ENCODE peak calls at places on chromosomes 5 and 9, in six cellular contexts. U, H, Q, P, G and M are unnamed samples.

GRCh38 chr5:94469889-94470288 is 148.5 kb downstream of the KIAA0825 start:
- DNase-seq in H (no peak), G (no peak), U (peak), Q (no peak), P (no peak), M (no peak)

GRCh38 chr9:111979561-111979960 is 82.9 kb downstream of the UGCG start:
- DNase-seq in G (no peak), Q (no peak), H (no peak), U (no peak), P (no peak), M (no peak)

GRCh38 chr9:12702160-12702758 is 9.1 kb downstream of the TYRP1 start:
- DNase-seq in P (peak), U (no peak), H (no peak), Q (no peak), G (peak), M (peak)

GRCh38 chr5:39178856-39179255 is 40.5 kb downstream of the FYB1 start:
- DNase-seq in U (no peak), H (no peak), P (no peak), Q (no peak), G (no peak), M (no peak)

GRCh38 chr5:110017854-110018253 is 328.1 kb downstream of the MAN2A1 start:
- DNase-seq in P (no peak), H (no peak), Q (no peak), U (no peak), G (no peak), M (no peak)

GRCh38 chr5:80059354-80059980 is 24.3 kb downstream of the THBS4 start:
- DNase-seq in H (no peak), Q (no peak), P (no peak), G (no peak), U (no peak), M (no peak)

GRCh38 chr5:168300377-168301182 is 9.1 kb downstream of the WWC1 start:
- DNase-seq in G (no peak), H (no peak), Q (no peak), P (no peak), U (no peak), M (no peak)

GRCh38 chr5:125484272-125485002 is 738.0 kb upstream of the ZNF608 start:
- DNase-seq in H (no peak), G (peak), P (peak), U (peak), Q (peak), M (peak)

GRCh38 chr9:97740848-97741821 is 44.0 kb upstream of the XPA start:
- DNase-seq in Q (peak), P (no peak), U (no peak), G (peak), H (no peak), M (peak)

GRCh38 chr9:112074250-112075008 is 100.7 kb downstream of the SUSD1 start:
- DNase-seq in Q (no peak), H (peak), P (no peak), U (peak), G (peak), M (peak)

GRCh38 chr5:177496111-177497010 is 1.0 kb downstream of the PDLIM7 start:
- DNase-seq in G (no peak), U (peak), H (no peak), Q (peak), P (peak), M (no peak)

GRCh38 chr5:174329738-174330137 is 284.2 kb downstream of the NSG2 start:
- DNase-seq in U (peak), G (no peak), H (no peak), Q (no peak), P (no peak), M (no peak)

GRCh38 chr9:98764351-98764750 is 32.0 kb downstream of the ANKS6 start:
- DNase-seq in U (no peak), G (no peak), P (no peak), H (no peak), Q (no peak), M (no peak)

GRCh38 chr9:92631452-92632211 is 38.3 kb downstream of the IPPK start:
- DNase-seq in Q (peak), H (no peak), U (no peak), P (no peak), G (peak), M (no peak)

GRCh38 chr9:128006360-128007024 is 25.7 kb upstream of the EEIG1 start:
- DNase-seq in Q (no peak), G (no peak), U (no peak), P (no peak), H (no peak), M (no peak)

GRCh38 chr9:137168907-137169763 is 716 bp downstream of the LRRC26 start:
- DNase-seq in U (no peak), P (peak), G (no peak), Q (no peak), H (no peak), M (peak)

GRCh38 chr9:35293381-35293780 is 131.6 kb downstream of the UNC13B start:
- DNase-seq in P (no peak), U (no peak), H (no peak), Q (no peak), G (no peak), M (no peak)

DNA sequence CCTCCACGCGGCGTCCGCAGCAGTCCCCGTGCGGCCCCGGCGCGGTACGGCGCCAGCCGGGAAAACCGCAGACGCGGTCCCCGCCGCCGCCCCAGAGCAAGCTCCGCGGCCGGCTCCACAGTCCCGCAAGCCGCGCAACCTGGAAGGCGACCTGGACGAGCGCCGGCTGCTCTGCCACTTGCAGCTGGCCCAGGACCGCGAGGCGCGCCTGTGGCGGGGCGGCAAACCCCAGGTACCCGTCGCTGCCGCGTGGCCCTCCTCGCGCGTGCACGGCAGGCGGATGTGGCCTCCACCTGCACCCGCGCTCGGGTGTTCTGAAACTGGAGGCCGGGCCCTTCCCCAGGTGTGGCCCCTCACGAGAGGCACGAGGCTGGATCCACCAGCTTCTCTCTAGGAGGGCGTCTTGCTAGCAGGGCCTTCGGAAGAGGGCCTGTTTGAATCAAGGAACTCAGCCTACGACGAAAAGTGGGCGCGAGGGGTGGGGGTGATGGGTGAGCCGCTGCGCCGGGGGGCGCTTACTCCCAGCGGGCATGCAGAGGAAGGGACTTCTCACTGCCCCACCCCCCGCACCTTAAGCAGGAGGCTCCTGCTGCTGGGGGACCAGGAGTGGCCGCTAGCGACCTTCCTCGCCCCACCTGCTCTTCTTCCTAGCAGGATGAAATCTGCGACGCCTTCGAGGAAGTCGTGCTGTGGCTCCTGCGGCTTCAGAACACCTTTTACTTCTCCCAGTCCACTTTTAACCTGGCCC is 641 bp downstream of the CCNI2 start:
- DNase-seq in H (peak), U (no peak), G (peak), Q (no peak), P (no peak), M (peak)
- H3K4me3 ChIP-seq in H (no peak), U (no peak), G (peak), Q (no peak), P (peak), M (peak)

GRCh38 chr5:164336906-164337305 is 831.5 kb downstream of the MAT2B start:
- DNase-seq in Q (no peak), H (no peak), G (no peak), U (peak), P (no peak), M (no peak)
- H3K4me3 ChIP-seq in Q (no peak), H (no peak), G (no peak), U (no peak), P (no peak), M (no peak)

DNA sequence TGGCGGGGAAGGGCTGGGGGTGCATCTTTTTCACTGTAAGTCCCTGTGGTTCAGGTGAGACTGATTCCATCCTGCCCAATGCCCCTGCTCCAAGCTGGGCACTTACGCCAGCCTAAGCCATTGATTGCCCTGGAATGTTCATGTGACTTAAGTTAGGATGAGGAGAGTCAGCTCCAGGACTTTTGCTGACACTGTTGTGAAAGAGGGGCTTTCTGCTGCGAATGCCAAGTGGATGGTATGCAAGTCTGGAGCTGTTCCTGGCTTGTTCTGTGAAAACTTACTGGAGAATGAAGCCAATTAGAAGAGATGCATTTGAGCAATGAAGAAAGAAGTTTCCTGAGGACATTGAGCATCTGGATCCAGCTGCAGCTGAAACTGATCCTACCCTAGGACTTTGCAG is 61.2 kb upstream of the ZFR start:
- DNase-seq in Q (no peak), G (no peak), H (no peak), P (no peak), U (peak), M (no peak)
- H3K4me3 ChIP-seq in Q (no peak), G (no peak), H (no peak), P (no peak), U (peak), M (no peak)

DNA sequence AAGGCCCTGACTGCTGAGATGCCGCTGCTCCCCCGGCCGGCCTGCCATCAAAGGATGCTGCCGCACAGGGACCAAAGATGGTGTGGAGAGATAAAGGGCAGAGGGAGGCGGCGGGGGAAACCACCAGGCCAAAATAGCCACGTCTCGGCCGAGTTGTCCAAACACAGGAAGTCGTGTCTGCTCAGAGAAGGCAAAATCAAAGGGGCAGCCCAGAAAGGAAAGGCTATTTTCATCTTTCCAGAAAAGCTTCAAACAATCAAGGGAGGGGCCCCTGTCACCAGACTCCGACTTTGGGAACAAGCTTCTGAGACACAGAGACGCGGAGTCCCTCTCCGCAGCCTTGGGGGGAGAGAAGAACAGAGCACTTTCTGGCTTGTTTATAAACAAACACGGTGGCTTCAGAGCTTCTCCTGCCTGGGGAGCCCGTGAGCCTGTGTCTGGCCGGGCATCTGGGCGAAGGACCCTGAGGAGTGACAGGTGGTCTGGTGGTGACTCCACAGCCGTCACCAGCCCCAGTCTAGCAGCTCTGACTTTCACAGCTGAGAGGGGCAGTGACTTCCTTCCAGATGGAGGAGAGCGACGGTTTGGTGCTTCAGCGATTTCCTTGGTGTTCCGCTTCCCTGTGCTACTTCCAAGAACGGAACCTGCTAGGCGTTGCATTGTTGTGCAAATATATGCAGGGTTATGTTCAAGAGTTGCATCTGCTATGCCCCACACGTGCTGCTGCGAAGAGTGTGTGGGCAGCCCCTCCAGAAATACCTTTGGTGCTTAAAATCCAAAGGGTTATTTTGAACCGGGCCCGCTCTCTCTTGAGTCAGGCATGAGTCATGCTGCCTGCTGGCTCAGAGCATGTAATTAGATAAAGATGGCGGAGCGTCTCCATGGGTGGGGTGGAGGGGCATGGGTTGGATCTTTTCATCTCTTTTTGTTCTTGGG is 24.0 kb downstream of the ADAMTSL2 start:
- DNase-seq in U (peak), Q (no peak), P (peak), G (no peak), H (no peak), M (no peak)
- H3K4me3 ChIP-seq in U (peak), Q (no peak), P (no peak), G (peak), H (no peak), M (no peak)

GRCh38 chr5:77641397-77641943 is 3.0 kb upstream of the OTP start:
- DNase-seq in Q (no peak), P (no peak), H (no peak), G (no peak), U (no peak), M (no peak)
- H3K4me3 ChIP-seq in Q (no peak), P (no peak), H (no peak), G (no peak), U (no peak), M (no peak)

DNA sequence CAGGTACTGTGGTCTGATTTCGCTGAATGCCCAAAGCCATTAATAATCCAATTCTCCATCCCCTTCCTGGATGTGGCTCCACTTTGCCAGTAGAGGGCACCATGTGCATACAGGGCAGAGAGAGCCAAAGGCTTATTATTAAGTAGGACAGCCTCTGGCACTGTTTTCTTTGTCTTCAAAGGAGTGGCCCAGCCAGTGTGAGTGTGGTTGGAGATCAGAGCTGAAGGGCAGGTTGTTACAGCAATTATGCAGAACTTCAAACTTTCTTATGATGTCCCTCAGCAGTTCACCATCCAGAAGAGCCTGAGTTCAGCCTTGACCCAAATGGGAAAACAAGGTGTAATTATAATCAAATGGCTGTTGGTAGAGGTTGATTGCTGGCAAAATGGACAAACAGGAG is 38.6 kb upstream of the CEMIP2 start:
- DNase-seq in U (peak), H (peak), P (peak), Q (no peak), G (peak), M (peak)
- H3K4me3 ChIP-seq in U (no peak), H (peak), P (no peak), Q (no peak), G (no peak), M (no peak)

DNA sequence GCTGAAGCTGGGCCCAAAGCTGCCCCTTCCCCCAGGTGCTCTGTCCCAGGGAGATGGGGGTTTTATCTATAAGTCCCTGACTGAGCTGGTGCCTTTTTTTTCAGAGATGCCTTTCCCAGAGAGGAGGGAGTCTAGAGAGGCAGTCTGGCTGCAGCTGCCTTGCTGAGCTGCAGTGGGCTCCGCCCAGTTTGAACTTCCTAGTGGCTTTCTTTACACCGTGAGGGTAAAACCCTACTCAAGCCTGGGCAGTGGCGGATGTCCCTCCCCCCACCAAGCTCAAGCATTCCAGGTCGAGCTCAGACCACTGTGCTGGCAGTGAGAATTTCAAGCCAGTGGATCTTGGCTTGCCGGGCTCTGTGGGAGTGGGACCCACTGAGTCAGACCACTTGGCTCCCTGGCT is 41.3 kb downstream of the CAVIN4 start:
- DNase-seq in P (no peak), G (no peak), H (no peak), Q (no peak), U (no peak), M (no peak)
- H3K4me3 ChIP-seq in P (no peak), G (no peak), H (no peak), Q (no peak), U (no peak), M (no peak)